ENCODE peak calls at places on chromosomes 13 and 19, in six cellular contexts. One of them, this sample, is unnamed.

GRCh38 chr19:30516111-30516510 is 143.9 kb downstream of the ZNF536 start:
- DNase-seq in HEK293T: no peak
- DNase-seq in Right ventricle myocardium superior: no peak
- DNase-seq in amygdala: no peak
- DNase-seq in foreskin fibroblast: no peak
- DNase-seq in RCC 7860: no peak
- DNase-seq in this sample: no peak

GRCh38 chr13:102620512-102620911 is 23.7 kb downstream of the TPP2 start:
- DNase-seq in HEK293T: no peak
- DNase-seq in Right ventricle myocardium superior: no peak
- DNase-seq in amygdala: no peak
- DNase-seq in foreskin fibroblast: no peak
- DNase-seq in RCC 7860: no peak
- DNase-seq in this sample: no peak

GRCh38 chr13:42593719-42594012 is 19.7 kb downstream of the TNFSF11 start:
- DNase-seq in HEK293T: no peak
- DNase-seq in Right ventricle myocardium superior: no peak
- DNase-seq in amygdala: no peak
- DNase-seq in foreskin fibroblast: no peak
- DNase-seq in RCC 7860: no peak
- DNase-seq in this sample: no peak

GRCh38 chr19:13398780-13399726 is 107.2 kb downstream of the CACNA1A start:
- DNase-seq in HEK293T: no peak
- DNase-seq in Right ventricle myocardium superior: peak
- DNase-seq in amygdala: no peak
- DNase-seq in foreskin fibroblast: peak
- DNase-seq in RCC 7860: peak
- DNase-seq in this sample: no peak

GRCh38 chr19:3760871-3761361 is 576 bp downstream of the APBA3 start:
- DNase-seq in HEK293T: no peak
- DNase-seq in Right ventricle myocardium superior: no peak
- DNase-seq in amygdala: no peak
- DNase-seq in foreskin fibroblast: no peak
- DNase-seq in RCC 7860: no peak
- DNase-seq in this sample: no peak

GRCh38 chr13:26051231-26052135 is at the start of gene SHISA2:
- DNase-seq in HEK293T: peak
- DNase-seq in Right ventricle myocardium superior: peak
- DNase-seq in amygdala: peak
- DNase-seq in foreskin fibroblast: no peak
- DNase-seq in RCC 7860: peak
- DNase-seq in this sample: peak

GRCh38 chr19:57465680-57466381 is 8.9 kb upstream of the VN1R1 start:
- DNase-seq in HEK293T: peak
- DNase-seq in Right ventricle myocardium superior: no peak
- DNase-seq in amygdala: no peak
- DNase-seq in foreskin fibroblast: peak
- DNase-seq in RCC 7860: peak
- DNase-seq in this sample: no peak

GRCh38 chr19:33905937-33906577 is 109.4 kb downstream of the KCTD15 start:
- DNase-seq in HEK293T: no peak
- DNase-seq in Right ventricle myocardium superior: peak
- DNase-seq in amygdala: no peak
- DNase-seq in foreskin fibroblast: no peak
- DNase-seq in RCC 7860: no peak
- DNase-seq in this sample: no peak

GRCh38 chr13:113851480-113851803 is 12.4 kb downstream of the GAS6 start:
- DNase-seq in HEK293T: no peak
- DNase-seq in Right ventricle myocardium superior: no peak
- DNase-seq in amygdala: no peak
- DNase-seq in foreskin fibroblast: no peak
- DNase-seq in RCC 7860: no peak
- DNase-seq in this sample: no peak

GRCh38 chr13:97226788-97227627 is 4.9 kb downstream of the MBNL2 start:
- DNase-seq in HEK293T: peak
- DNase-seq in Right ventricle myocardium superior: no peak
- DNase-seq in amygdala: no peak
- DNase-seq in foreskin fibroblast: no peak
- DNase-seq in RCC 7860: no peak
- DNase-seq in this sample: no peak

GRCh38 chr13:44389856-44390255 is 16.2 kb downstream of the SERP2 start:
- DNase-seq in HEK293T: no peak
- DNase-seq in Right ventricle myocardium superior: no peak
- DNase-seq in amygdala: no peak
- DNase-seq in foreskin fibroblast: no peak
- DNase-seq in RCC 7860: no peak
- DNase-seq in this sample: no peak

GRCh38 chr13:110965038-110965754 is 50.3 kb upstream of the ANKRD10 start:
- DNase-seq in HEK293T: no peak
- DNase-seq in Right ventricle myocardium superior: no peak
- DNase-seq in amygdala: no peak
- DNase-seq in foreskin fibroblast: peak
- DNase-seq in RCC 7860: peak
- DNase-seq in this sample: peak

GRCh38 chr19:50016225-50016807 is 8.9 kb downstream of the VRK3 start:
- DNase-seq in HEK293T: no peak
- DNase-seq in Right ventricle myocardium superior: no peak
- DNase-seq in amygdala: no peak
- DNase-seq in foreskin fibroblast: no peak
- DNase-seq in RCC 7860: no peak
- DNase-seq in this sample: no peak

GRCh38 chr13:42696191-42696590 is 85.2 kb upstream of the FAM216B start:
- DNase-seq in HEK293T: no peak
- DNase-seq in Right ventricle myocardium superior: no peak
- DNase-seq in amygdala: no peak
- DNase-seq in foreskin fibroblast: peak
- DNase-seq in RCC 7860: peak
- DNase-seq in this sample: no peak

GRCh38 chr13:101346942-101347728 is 69.2 kb downstream of the NALCN start:
- DNase-seq in HEK293T: no peak
- DNase-seq in Right ventricle myocardium superior: no peak
- DNase-seq in amygdala: no peak
- DNase-seq in foreskin fibroblast: peak
- DNase-seq in RCC 7860: no peak
- DNase-seq in this sample: no peak

GRCh38 chr13:58004761-58005160 is 373.2 kb downstream of the PCDH17 start:
- DNase-seq in HEK293T: no peak
- DNase-seq in Right ventricle myocardium superior: no peak
- DNase-seq in amygdala: no peak
- DNase-seq in foreskin fibroblast: no peak
- DNase-seq in RCC 7860: no peak
- DNase-seq in this sample: no peak

GRCh38 chr19:14434543-14435319 is 1.6 kb downstream of the PKN1 start:
- DNase-seq in HEK293T: no peak
- DNase-seq in Right ventricle myocardium superior: peak
- DNase-seq in amygdala: no peak
- DNase-seq in foreskin fibroblast: peak
- DNase-seq in RCC 7860: peak
- DNase-seq in this sample: no peak

GRCh38 chr13:32314968-32315254 is 252 bp downstream of the ZAR1L start:
- DNase-seq in HEK293T: peak
- DNase-seq in Right ventricle myocardium superior: no peak
- DNase-seq in amygdala: no peak
- DNase-seq in foreskin fibroblast: peak
- DNase-seq in RCC 7860: no peak
- DNase-seq in this sample: peak

GRCh38 chr13:93776936-93777335 is 550.3 kb downstream of the GPC6 start:
- DNase-seq in HEK293T: no peak
- DNase-seq in Right ventricle myocardium superior: no peak
- DNase-seq in amygdala: no peak
- DNase-seq in foreskin fibroblast: peak
- DNase-seq in RCC 7860: peak
- DNase-seq in this sample: no peak

GRCh38 chr13:35164324-35164932 is 222.4 kb downstream of the NBEA start:
- DNase-seq in HEK293T: peak
- DNase-seq in Right ventricle myocardium superior: no peak
- DNase-seq in amygdala: no peak
- DNase-seq in foreskin fibroblast: no peak
- DNase-seq in RCC 7860: peak
- DNase-seq in this sample: no peak

GRCh38 chr19:44476559-44477408 is 23.5 kb downstream of the ZNF180 start:
- DNase-seq in HEK293T: no peak
- DNase-seq in Right ventricle myocardium superior: no peak
- DNase-seq in amygdala: no peak
- DNase-seq in foreskin fibroblast: no peak
- DNase-seq in RCC 7860: no peak
- DNase-seq in this sample: no peak

GRCh38 chr13:26811636-26812035 is 51.0 kb upstream of the GPR12 start:
- DNase-seq in HEK293T: no peak
- DNase-seq in Right ventricle myocardium superior: no peak
- DNase-seq in amygdala: no peak
- DNase-seq in foreskin fibroblast: no peak
- DNase-seq in RCC 7860: no peak
- DNase-seq in this sample: no peak

GRCh38 chr13:112131740-112132113 is 64.8 kb downstream of the SOX1 start:
- DNase-seq in HEK293T: no peak
- DNase-seq in Right ventricle myocardium superior: no peak
- DNase-seq in amygdala: no peak
- DNase-seq in foreskin fibroblast: no peak
- DNase-seq in RCC 7860: no peak
- DNase-seq in this sample: no peak

GRCh38 chr13:75635621-75636338 is at the start of gene LMO7:
- DNase-seq in HEK293T: peak
- DNase-seq in Right ventricle myocardium superior: peak
- DNase-seq in amygdala: no peak
- DNase-seq in foreskin fibroblast: peak
- DNase-seq in RCC 7860: peak
- DNase-seq in this sample: no peak

GRCh38 chr13:110339263-110339662 is 32.2 kb downstream of the COL4A2 start:
- DNase-seq in HEK293T: no peak
- DNase-seq in Right ventricle myocardium superior: no peak
- DNase-seq in amygdala: no peak
- DNase-seq in foreskin fibroblast: no peak
- DNase-seq in RCC 7860: no peak
- DNase-seq in this sample: no peak

GRCh38 chr19:7348587-7349230 is at the start of gene ARHGEF18:
- DNase-seq in HEK293T: no peak
- DNase-seq in Right ventricle myocardium superior: peak
- DNase-seq in amygdala: no peak
- DNase-seq in foreskin fibroblast: no peak
- DNase-seq in RCC 7860: no peak
- DNase-seq in this sample: no peak

GRCh38 chr13:24341439-24341838 is 32.1 kb downstream of the C1QTNF9 start:
- DNase-seq in HEK293T: no peak
- DNase-seq in Right ventricle myocardium superior: no peak
- DNase-seq in amygdala: no peak
- DNase-seq in foreskin fibroblast: peak
- DNase-seq in RCC 7860: no peak
- DNase-seq in this sample: no peak

GRCh38 chr13:36072127-36072526 is 59.1 kb downstream of the DCLK1 start:
- DNase-seq in HEK293T: no peak
- DNase-seq in Right ventricle myocardium superior: no peak
- DNase-seq in amygdala: no peak
- DNase-seq in foreskin fibroblast: no peak
- DNase-seq in RCC 7860: no peak
- DNase-seq in this sample: no peak

GRCh38 chr13:45374917-45375316 is 33.9 kb upstream of the TPT1 start:
- DNase-seq in HEK293T: no peak
- DNase-seq in Right ventricle myocardium superior: no peak
- DNase-seq in amygdala: no peak
- DNase-seq in foreskin fibroblast: peak
- DNase-seq in RCC 7860: no peak
- DNase-seq in this sample: no peak

GRCh38 chr13:113968463-113969310 is 5.2 kb downstream of the C13orf46 start:
- DNase-seq in HEK293T: no peak
- DNase-seq in Right ventricle myocardium superior: peak
- DNase-seq in amygdala: no peak
- DNase-seq in foreskin fibroblast: no peak
- DNase-seq in RCC 7860: no peak
- DNase-seq in this sample: no peak

GRCh38 chr19:49932041-49932451 is 2.7 kb upstream of the NUP62 start:
- DNase-seq in HEK293T: no peak
- DNase-seq in Right ventricle myocardium superior: no peak
- DNase-seq in amygdala: no peak
- DNase-seq in foreskin fibroblast: no peak
- DNase-seq in RCC 7860: peak
- DNase-seq in this sample: no peak

GRCh38 chr13:103772576-103772975 is 706.4 kb upstream of the SLC10A2 start:
- DNase-seq in HEK293T: no peak
- DNase-seq in Right ventricle myocardium superior: no peak
- DNase-seq in amygdala: no peak
- DNase-seq in foreskin fibroblast: no peak
- DNase-seq in RCC 7860: no peak
- DNase-seq in this sample: no peak

GRCh38 chr13:65913173-65913572 is 1317.0 kb downstream of the PCDH9 start:
- DNase-seq in HEK293T: no peak
- DNase-seq in Right ventricle myocardium superior: no peak
- DNase-seq in amygdala: no peak
- DNase-seq in foreskin fibroblast: peak
- DNase-seq in RCC 7860: no peak
- DNase-seq in this sample: no peak

GRCh38 chr13:81171065-81171647 is 830.2 kb upstream of the SPRY2 start:
- DNase-seq in HEK293T: peak
- DNase-seq in Right ventricle myocardium superior: no peak
- DNase-seq in amygdala: no peak
- DNase-seq in foreskin fibroblast: no peak
- DNase-seq in RCC 7860: peak
- DNase-seq in this sample: no peak

GRCh38 chr13:98484289-98485219 is 92.4 kb downstream of the STK24 start:
- DNase-seq in HEK293T: peak
- DNase-seq in Right ventricle myocardium superior: peak
- DNase-seq in amygdala: no peak
- DNase-seq in foreskin fibroblast: peak
- DNase-seq in RCC 7860: peak
- DNase-seq in this sample: peak